ENCODE peak calls at places on chromosomes 6 and 20, in five cellular contexts. Q is neuronal stem cell, U is mesenchymal stem cell, V is trophoblast cell, K is H1. I is an unnamed sample.

GRCh38 chr6:143734641-143735063 is 56.9 kb downstream of the PHACTR2 start:
- DNase-seq in U (no peak), V (no peak), K (no peak), Q (no peak), I (no peak)

GRCh38 chr6:163814494-163815364 is 400.2 kb downstream of the QKI start:
- DNase-seq in U (peak), K (no peak), V (peak), Q (no peak), I (no peak)

GRCh38 chr6:160457843-160458242 is 109.7 kb downstream of the SLC22A3 start:
- DNase-seq in V (no peak), U (no peak), Q (no peak), K (no peak), I (no peak)

GRCh38 chr20:24565952-24566351 is 96.5 kb downstream of the SYNDIG1 start:
- DNase-seq in V (no peak), K (peak), Q (no peak), U (no peak), I (no peak)

GRCh38 chr20:50085481-50086365 is 27.2 kb downstream of the UBE2V1 start:
- DNase-seq in V (no peak), K (no peak), U (peak), Q (peak), I (peak)

GRCh38 chr6:81751388-81752083 is 945 bp downstream of the TENT5A start:
- DNase-seq in K (peak), U (peak), Q (peak), V (peak), I (peak)

GRCh38 chr6:159761135-159761872 is 541 bp upstream of the ACAT2 start:
- DNase-seq in K (peak), Q (peak), V (peak), U (peak), I (peak)

GRCh38 chr6:43029120-43029519 is 7.7 kb downstream of the RRP36 start:
- DNase-seq in V (no peak), Q (no peak), K (no peak), U (no peak), I (no peak)

GRCh38 chr6:166633732-166634535 is 6.9 kb upstream of the RPS6KA2 start:
- DNase-seq in K (no peak), Q (no peak), V (peak), U (peak), I (peak)

GRCh38 chr6:34817337-34817910 is 25.5 kb downstream of the BLTP3A start:
- DNase-seq in K (no peak), Q (no peak), V (no peak), U (peak), I (no peak)

GRCh38 chr20:35796556-35796955 is 24.7 kb downstream of the PHF20 start:
- DNase-seq in K (no peak), Q (no peak), U (no peak), V (no peak), I (no peak)

GRCh38 chr6:30889921-30890645 is 5.8 kb downstream of the DDR1 start:
- DNase-seq in K (no peak), U (no peak), Q (no peak), V (no peak), I (peak)

GRCh38 chr20:24984963-24985640 is 7.4 kb downstream of the APMAP start:
- DNase-seq in Q (no peak), K (peak), V (no peak), U (no peak), I (peak)

GRCh38 chr6:53301801-53302537 is 46.8 kb downstream of the ELOVL5 start:
- DNase-seq in U (no peak), V (no peak), K (no peak), Q (no peak), I (no peak)
- H2BK120ac ChIP-seq in U (no peak), V (peak), K (no peak), Q (no peak), I (no peak)

GRCh38 chr20:51950926-51951325 is 148.6 kb upstream of the SALL4 start:
- DNase-seq in Q (no peak), U (no peak), V (no peak), K (no peak), I (no peak)

GRCh38 chr20:51958636-51959542 is 156.6 kb upstream of the SALL4 start:
- DNase-seq in U (peak), V (no peak), Q (no peak), K (no peak), I (no peak)

GRCh38 chr20:51955756-51956155 is 153.4 kb upstream of the SALL4 start:
- DNase-seq in K (no peak), V (peak), U (peak), Q (no peak), I (no peak)

GRCh38 chr20:51958099-51958498 is 155.8 kb upstream of the SALL4 start:
- DNase-seq in K (no peak), Q (no peak), V (no peak), U (no peak), I (no peak)

GRCh38 chr20:51953731-51954340 is 151.5 kb upstream of the SALL4 start:
- DNase-seq in V (no peak), U (no peak), K (no peak), Q (no peak), I (no peak)
- H2BK12ac ChIP-seq in V (no peak), U (no peak), K (peak), Q (no peak), I (no peak)

GRCh38 chr6:133241901-133242760 is 974 bp downstream of the EYA4 start:
- DNase-seq in K (no peak), Q (peak), V (no peak), U (peak), I (peak)

GRCh38 chr6:133240511-133241087 is 558 bp upstream of the EYA4 start:
- DNase-seq in Q (peak), K (peak), V (no peak), U (peak), I (peak)

GRCh38 chr6:133241088-133241900 is at the start of gene EYA4:
- DNase-seq in Q (peak), U (peak), V (no peak), K (peak), I (peak)

GRCh38 chr6:133235219-133235618 is 5.9 kb upstream of the EYA4 start:
- DNase-seq in V (no peak), K (no peak), U (no peak), Q (no peak), I (no peak)

DNA sequence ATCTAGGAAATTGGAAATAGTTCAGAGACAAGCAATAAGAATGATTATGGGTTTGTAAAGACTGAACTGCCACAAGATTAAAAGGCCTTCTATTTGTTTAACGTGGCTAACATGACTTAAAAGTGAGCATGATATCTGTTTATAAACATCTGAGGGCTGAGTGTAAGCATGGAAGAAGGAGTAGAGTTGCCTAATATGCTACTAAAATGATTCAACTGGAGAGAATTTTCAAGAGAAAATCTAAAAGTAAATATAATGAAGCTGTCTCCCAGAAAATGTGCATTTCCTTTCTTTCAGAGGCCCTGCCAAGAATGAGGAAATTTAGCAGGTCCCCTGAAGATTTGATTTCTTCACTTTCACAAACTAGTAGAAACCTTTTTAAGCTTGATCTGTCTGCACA is 4.3 kb upstream of the EYA4 start:
- DNase-seq in V (no peak), U (peak), Q (no peak), K (no peak), I (no peak)
- H2BK120ac ChIP-seq in V (no peak), U (no peak), Q (no peak), K (no peak), I (no peak)

GRCh38 chr6:85552652-85553051 is 41.0 kb downstream of the SNX14 start:
- DNase-seq in V (no peak), Q (peak), K (no peak), U (no peak), I (no peak)

GRCh38 chr6:85547719-85548118 is 45.9 kb downstream of the SNX14 start:
- DNase-seq in V (no peak), Q (no peak), K (no peak), U (no peak), I (no peak)

GRCh38 chr6:85556992-85557668 is 36.5 kb downstream of the SNX14 start:
- DNase-seq in U (no peak), K (no peak), V (no peak), Q (no peak), I (no peak)

DNA sequence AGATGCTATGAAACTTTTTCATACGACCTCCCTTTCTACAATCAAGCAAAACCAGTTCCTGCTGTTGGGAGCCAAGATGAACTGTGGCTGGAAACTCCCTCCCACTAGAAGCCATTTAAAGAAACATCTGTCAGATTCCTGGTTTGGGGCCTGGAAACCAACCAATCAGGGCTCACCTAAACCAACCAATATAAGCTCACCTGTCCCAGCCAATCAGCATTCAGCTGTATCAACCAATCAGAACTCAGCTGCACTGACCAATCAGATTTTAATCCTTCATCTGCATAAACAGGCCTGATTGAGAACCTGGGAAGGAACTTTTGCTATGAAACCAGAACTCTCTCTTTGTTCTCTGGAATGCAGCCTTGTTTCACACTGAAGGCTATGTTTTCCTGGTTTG is 42.4 kb downstream of the SNX14 start:
- DNase-seq in U (no peak), V (no peak), Q (peak), K (no peak), I (no peak)
- H2BK12ac ChIP-seq in U (no peak), V (no peak), Q (no peak), K (no peak), I (no peak)

DNA sequence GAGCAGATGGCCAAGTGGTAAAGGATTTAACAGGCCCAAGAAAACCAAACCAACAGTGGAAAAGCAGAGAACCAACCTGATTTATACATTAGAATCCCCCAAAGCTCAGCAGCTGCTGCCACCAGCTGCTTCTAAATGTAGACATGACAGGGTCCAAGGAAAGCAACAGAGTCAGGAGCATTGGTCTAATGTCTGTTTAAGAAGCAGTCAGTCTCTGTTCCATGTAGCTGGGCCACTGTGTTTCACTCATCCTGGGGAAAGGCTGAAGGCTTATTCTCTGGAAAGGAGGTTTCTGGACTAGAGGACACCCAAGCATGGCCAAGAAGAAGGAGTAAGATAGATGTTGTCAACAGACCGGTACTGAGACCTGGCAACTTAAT is 75.4 kb downstream of the TMEM244 start:
- DNase-seq in V (no peak), U (no peak), K (no peak), Q (no peak), I (no peak)
- H2BK120ac ChIP-seq in V (no peak), U (no peak), K (no peak), Q (no peak), I (no peak)

DNA sequence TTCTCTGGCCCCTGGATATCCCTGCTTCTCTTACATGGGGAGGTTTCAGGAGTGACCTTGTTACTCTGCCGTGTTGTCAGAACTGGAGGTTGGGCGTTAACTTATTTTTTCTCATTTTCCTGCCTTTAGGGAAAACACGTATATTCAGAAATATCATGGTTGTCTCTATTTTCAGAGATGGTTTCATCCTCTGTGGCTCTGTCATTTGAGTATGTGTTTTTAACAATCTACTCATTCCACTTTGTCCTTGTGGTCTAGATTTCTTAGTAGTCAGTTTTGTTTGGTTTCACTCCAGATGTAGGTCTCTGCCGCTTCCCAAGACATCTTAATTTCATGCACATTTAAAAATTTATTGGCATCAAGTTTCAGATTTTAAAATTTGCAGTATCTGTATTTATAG is 45.9 kb downstream of the KCNS1 start:
- DNase-seq in V (no peak), Q (no peak), U (no peak), K (no peak), I (no peak)
- H2BK12ac ChIP-seq in V (peak), Q (no peak), U (no peak), K (no peak), I (no peak)